ENCODE peak calls at places on chromosomes 5 and 9, in four cellular contexts. Q, W, U and B are unnamed samples.

GRCh38 chr5:77086611-77087483 is at the start of gene ZBED3:
- DNase-seq in Q (peak; percentile 64), W (peak; percentile 91), U (peak; percentile 89), B (peak; percentile 72)

GRCh38 chr5:178221203-178221771 is 11.3 kb downstream of the PHYKPL start:
- DNase-seq in Q (no peak), W (no peak), U (no peak), B (no peak)

GRCh38 chr5:41009228-41009627 is 61.9 kb downstream of the MROH2B start:
- DNase-seq in Q (peak; percentile 99), W (peak; percentile 29), U (no peak), B (no peak)

GRCh38 chr9:137488330-137488653 is 29.2 kb upstream of the NSMF start:
- DNase-seq in Q (no peak), W (no peak), U (no peak), B (no peak)

GRCh38 chr9:107707915-107708441 is 218.4 kb upstream of the KLF4 start:
- DNase-seq in Q (peak; percentile 68), W (peak; percentile 75), U (no peak), B (peak; percentile 37)

GRCh38 chr9:28073278-28073677 is 500.0 kb upstream of the C9orf72 start:
- DNase-seq in Q (peak; percentile 62), W (peak; percentile 34), U (peak; percentile 78), B (peak; percentile 82)

GRCh38 chr5:1246711-1247431 is 21.7 kb downstream of the SLC6A18 start:
- DNase-seq in Q (peak; percentile 59), W (peak; percentile 52), U (peak; percentile 81), B (peak; percentile 15)

GRCh38 chr5:79628811-79629210 is 16.6 kb downstream of the TENT2 start:
- DNase-seq in Q (no peak), W (no peak), U (no peak), B (no peak)

GRCh38 chr5:91305640-91306039 is 77.5 kb downstream of the ARRDC3 start:
- DNase-seq in Q (no peak), W (no peak), U (no peak), B (no peak)

GRCh38 chr5:126871441-126871840 is 94.5 kb downstream of the LMNB1 start:
- DNase-seq in Q (no peak), W (peak; percentile 45), U (no peak), B (no peak)

GRCh38 chr9:14535161-14535930 is 157.9 kb downstream of the ZDHHC21 start:
- DNase-seq in Q (no peak), W (no peak), U (no peak), B (no peak)

GRCh38 chr5:16964821-16965220 is 28.7 kb upstream of the MYO10 start:
- DNase-seq in Q (no peak), W (peak; percentile 38), U (no peak), B (no peak)

GRCh38 chr5:600551-601541 is 11.3 kb upstream of the CEP72 start:
- DNase-seq in Q (peak; percentile 5), W (no peak), U (no peak), B (no peak)

GRCh38 chr5:21574429-21574828 is 1278.7 kb downstream of the CDH12 start:
- DNase-seq in Q (no peak), W (no peak), U (no peak), B (no peak)

GRCh38 chr5:109326864-109327263 is 82.9 kb downstream of the PJA2 start:
- DNase-seq in Q (no peak), W (no peak), U (no peak), B (no peak)

GRCh38 chr5:172110921-172111873 is 76.8 kb downstream of the STK10 start:
- DNase-seq in Q (peak; percentile 39), W (peak; percentile 74), U (peak; percentile 41), B (no peak)

GRCh38 chr5:101390317-101390908 is 487.3 kb upstream of the ST8SIA4 start:
- DNase-seq in Q (peak; percentile 71), W (peak; percentile 49), U (peak; percentile 73), B (peak; percentile 71)

GRCh38 chr5:64147849-64148441 is 17.7 kb upstream of the RNF180 start:
- DNase-seq in Q (peak; percentile 71), W (peak; percentile 76), U (peak; percentile 74), B (peak; percentile 70)

GRCh38 chr9:113155911-113156559 is 5.2 kb downstream of the SLC31A2 start:
- DNase-seq in Q (no peak), W (no peak), U (no peak), B (no peak)

GRCh38 chr5:164798110-164798509 is 1292.7 kb downstream of the MAT2B start:
- DNase-seq in Q (no peak), W (no peak), U (no peak), B (no peak)

GRCh38 chr9:92147030-92147853 is 32.0 kb upstream of the SPTLC1 start:
- DNase-seq in Q (peak; percentile 70), W (peak; percentile 94), U (peak; percentile 69), B (peak; percentile 95)

GRCh38 chr5:58056546-58056945 is 403.3 kb downstream of the PLK2 start:
- DNase-seq in Q (peak; percentile 41), W (peak; percentile 63), U (no peak), B (peak; percentile 70)

DNA sequence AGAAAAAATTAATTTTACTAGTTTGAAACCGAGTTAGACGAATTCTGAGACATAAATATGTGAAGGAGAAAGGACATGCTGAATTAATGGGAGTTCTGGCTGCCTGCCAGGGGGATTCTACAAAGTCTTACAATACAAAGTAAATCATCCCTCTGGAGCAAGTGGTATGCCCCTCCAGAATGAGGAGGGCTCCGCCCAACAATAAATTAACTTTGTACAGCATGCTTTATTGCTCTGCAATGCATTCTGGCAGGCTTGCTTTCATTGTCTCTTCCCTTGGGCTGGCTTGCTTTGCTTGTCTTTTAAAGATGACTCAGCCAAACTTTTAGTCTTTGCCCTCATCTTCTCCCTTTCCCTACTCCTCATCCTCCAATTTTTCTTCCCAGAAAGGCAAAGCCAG is 11.7 kb upstream of the PCDHB1 start:
- DNase-seq in Q (peak; percentile 88), W (no peak), U (peak; percentile 80), B (no peak)
- H3K4me3 ChIP-seq in Q (peak overlapping the region; percentile 82), W (no peak overlapping the region), U (peak overlapping the region; percentile 38), B (no peak overlapping the region)

DNA sequence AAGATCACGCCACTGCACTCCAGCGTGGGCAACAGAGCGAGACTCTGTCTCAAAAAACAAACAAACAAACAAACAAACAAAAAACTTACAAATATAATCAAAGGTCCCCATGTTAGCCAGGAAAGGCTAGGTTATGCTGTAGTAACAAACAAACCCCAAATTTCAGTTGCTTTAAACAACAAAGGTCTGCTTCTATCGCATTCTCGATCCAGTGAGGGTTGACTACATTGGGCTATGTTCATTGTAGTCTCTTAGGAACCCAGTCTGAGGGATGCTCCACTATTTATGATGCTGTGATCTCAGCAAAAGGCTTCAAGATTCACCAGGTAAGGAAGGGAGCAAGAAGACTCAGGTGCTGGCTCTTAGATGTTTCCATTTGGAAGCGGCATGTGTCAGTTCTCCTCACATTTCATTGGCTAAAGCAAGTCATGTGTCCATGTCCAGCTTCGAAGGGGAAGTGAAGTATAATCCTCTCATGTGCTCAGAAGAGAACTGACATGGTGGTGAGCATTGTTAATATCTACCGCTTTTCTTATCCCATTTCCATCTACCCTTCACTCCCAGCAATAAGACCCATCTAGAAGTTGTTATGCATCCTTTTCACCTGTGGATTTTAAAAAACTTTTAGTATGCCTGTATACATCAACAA is 26.5 kb upstream of the NEK6 start:
- DNase-seq in Q (no peak), W (no peak), U (no peak), B (no peak)
- H3K4me3 ChIP-seq in Q (no peak overlapping the region), W (no peak overlapping the region), U (no peak overlapping the region), B (no peak overlapping the region)

DNA sequence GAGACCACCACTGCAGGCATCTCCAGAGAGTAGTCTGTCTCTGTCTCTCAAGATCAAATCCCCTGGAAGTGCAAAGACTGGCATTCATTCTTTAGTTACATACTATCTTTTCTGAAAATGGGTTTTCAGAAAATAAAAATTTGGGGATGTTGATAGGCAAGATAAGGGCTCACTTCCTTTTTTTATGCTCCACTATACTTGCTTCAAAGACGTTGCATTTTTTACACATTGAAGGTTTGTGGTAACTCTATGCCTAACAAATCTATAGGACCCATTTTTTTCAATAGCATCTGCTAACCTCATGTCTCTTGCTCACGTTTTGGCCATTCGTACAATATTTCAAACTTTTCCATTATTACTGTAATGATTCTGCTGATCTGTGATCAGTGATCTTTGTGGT is 37.0 kb downstream of the DMAC1 start:
- DNase-seq in Q (no peak), W (no peak), U (no peak), B (no peak)
- H3K4me3 ChIP-seq in Q (no peak overlapping the region), W (no peak overlapping the region), U (no peak overlapping the region), B (no peak overlapping the region)

GRCh38 chr9:26656003-26656940 is 236.3 kb downstream of the CAAP1 start:
- DNase-seq in Q (peak; percentile 44), W (no peak), U (peak; percentile 28), B (peak; percentile 17)
- H3K4me3 ChIP-seq in Q (peak overlapping the region; percentile 56), W (no peak overlapping the region), U (no peak overlapping the region), B (no peak overlapping the region)

DNA sequence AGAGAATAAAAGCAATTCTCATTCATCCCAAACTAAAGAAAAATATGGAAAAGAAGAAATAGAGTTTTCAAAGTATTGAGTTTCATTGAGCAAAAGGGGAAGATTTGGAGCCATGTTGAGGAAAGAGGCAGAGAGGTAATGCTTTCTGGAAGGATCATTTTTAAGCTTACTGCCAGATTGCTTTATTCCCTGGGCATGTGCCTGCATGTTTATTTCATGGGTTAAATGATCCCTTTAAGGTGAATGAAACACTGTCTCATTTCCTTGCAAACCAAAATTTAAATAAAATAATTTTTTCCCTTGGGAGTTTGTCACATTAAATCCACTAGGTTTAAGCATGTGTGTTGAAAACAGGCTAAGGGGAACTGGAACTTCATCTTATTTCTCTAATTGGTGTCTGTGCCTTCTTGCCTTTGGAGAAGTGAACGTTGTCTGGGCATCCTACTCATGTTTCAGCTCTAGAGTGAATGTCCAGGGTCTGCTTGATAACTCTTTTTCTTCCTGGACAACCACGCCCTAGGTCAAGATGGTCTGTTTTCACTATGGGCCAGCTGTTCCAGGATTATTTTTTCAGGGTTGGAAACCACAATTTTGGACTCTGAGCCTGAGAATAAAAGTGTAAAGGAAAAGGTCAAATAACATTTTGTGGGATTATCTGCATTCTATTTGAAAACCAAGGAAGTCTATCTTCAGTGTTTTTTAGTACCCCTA is 114.1 kb upstream of the ELL2 start:
- DNase-seq in Q (no peak), W (no peak), U (no peak), B (no peak)
- H3K4me3 ChIP-seq in Q (no peak overlapping the region), W (no peak overlapping the region), U (no peak overlapping the region), B (no peak overlapping the region)